ENCODE peak calls at places on chromosomes 7 and 10, in eight cellular contexts. One of them, this sample, is unnamed. For H3K36me3, the result is how much of the 10 kb centered on the place peaks cover.

GRCh38 chr7:101066141-101066857 is 19.0 kb upstream of the TRIM56 start:
- DNase-seq in left ventricle myocardium inferior: peak
- DNase-seq in SJSA1: no peak
- DNase-seq in PC-9: no peak
- DNase-seq in endodermal cell: peak
- DNase-seq in heart left ventricle: no peak
- DNase-seq in body of pancreas: peak
- DNase-seq in transverse colon: no peak
- DNase-seq in this sample: no peak

GRCh38 chr7:158957507-158957900 is 101.1 kb downstream of the DYNC2I1 start:
- DNase-seq in left ventricle myocardium inferior: no peak
- DNase-seq in SJSA1: no peak
- DNase-seq in PC-9: no peak
- DNase-seq in endodermal cell: no peak
- DNase-seq in heart left ventricle: no peak
- DNase-seq in body of pancreas: no peak
- DNase-seq in transverse colon: no peak
- DNase-seq in this sample: no peak

GRCh38 chr7:85186521-85187241 is at the start of gene SEMA3D:
- DNase-seq in left ventricle myocardium inferior: peak
- DNase-seq in SJSA1: peak
- DNase-seq in PC-9: peak
- DNase-seq in endodermal cell: peak
- DNase-seq in heart left ventricle: peak
- DNase-seq in body of pancreas: peak
- DNase-seq in transverse colon: peak
- DNase-seq in this sample: peak

GRCh38 chr7:135466442-135467206 is 43.3 kb downstream of the CNOT4 start:
- DNase-seq in left ventricle myocardium inferior: no peak
- DNase-seq in SJSA1: no peak
- DNase-seq in PC-9: no peak
- DNase-seq in endodermal cell: no peak
- DNase-seq in heart left ventricle: no peak
- DNase-seq in body of pancreas: no peak
- DNase-seq in transverse colon: no peak
- DNase-seq in this sample: no peak

GRCh38 chr7:66114743-66115727 is at the start of gene CRCP:
- DNase-seq in left ventricle myocardium inferior: peak
- DNase-seq in SJSA1: peak
- DNase-seq in PC-9: peak
- DNase-seq in endodermal cell: peak
- DNase-seq in heart left ventricle: peak
- DNase-seq in body of pancreas: peak
- DNase-seq in transverse colon: peak
- DNase-seq in this sample: peak

GRCh38 chr7:67380326-67380725 is 383.7 kb downstream of the TYW1 start:
- DNase-seq in left ventricle myocardium inferior: no peak
- DNase-seq in SJSA1: no peak
- DNase-seq in PC-9: no peak
- DNase-seq in endodermal cell: no peak
- DNase-seq in heart left ventricle: no peak
- DNase-seq in body of pancreas: no peak
- DNase-seq in transverse colon: no peak
- DNase-seq in this sample: no peak

GRCh38 chr7:129482781-129483180 is 19.6 kb upstream of the SMKR1 start:
- DNase-seq in left ventricle myocardium inferior: no peak
- DNase-seq in SJSA1: no peak
- DNase-seq in PC-9: no peak
- DNase-seq in endodermal cell: no peak
- DNase-seq in heart left ventricle: no peak
- DNase-seq in body of pancreas: no peak
- DNase-seq in transverse colon: no peak
- DNase-seq in this sample: no peak

GRCh38 chr10:88372051-88372450 is 211.1 kb downstream of the RNLS start:
- DNase-seq in left ventricle myocardium inferior: no peak
- DNase-seq in SJSA1: no peak
- DNase-seq in PC-9: no peak
- DNase-seq in endodermal cell: peak
- DNase-seq in heart left ventricle: no peak
- DNase-seq in body of pancreas: no peak
- DNase-seq in transverse colon: no peak
- DNase-seq in this sample: no peak

GRCh38 chr10:59949608-59950007 is 43.3 kb upstream of the CCDC6 start:
- DNase-seq in left ventricle myocardium inferior: no peak
- DNase-seq in SJSA1: no peak
- DNase-seq in PC-9: no peak
- DNase-seq in endodermal cell: no peak
- DNase-seq in heart left ventricle: no peak
- DNase-seq in body of pancreas: no peak
- DNase-seq in transverse colon: no peak
- DNase-seq in this sample: no peak

GRCh38 chr7:101167645-101168411 is 2.5 kb upstream of the VGF start:
- DNase-seq in left ventricle myocardium inferior: no peak
- DNase-seq in SJSA1: no peak
- DNase-seq in PC-9: no peak
- DNase-seq in endodermal cell: peak
- DNase-seq in heart left ventricle: no peak
- DNase-seq in body of pancreas: no peak
- DNase-seq in transverse colon: no peak
- DNase-seq in this sample: no peak

GRCh38 chr10:86123745-86124144 is 242.8 kb downstream of the GRID1 start:
- DNase-seq in left ventricle myocardium inferior: no peak
- DNase-seq in SJSA1: no peak
- DNase-seq in PC-9: no peak
- DNase-seq in endodermal cell: no peak
- DNase-seq in heart left ventricle: no peak
- DNase-seq in body of pancreas: no peak
- DNase-seq in transverse colon: no peak
- DNase-seq in this sample: no peak

GRCh38 chr7:72106405-72106804 is 305.7 kb downstream of the CALN1 start:
- DNase-seq in left ventricle myocardium inferior: no peak
- DNase-seq in SJSA1: no peak
- DNase-seq in PC-9: no peak
- DNase-seq in endodermal cell: no peak
- DNase-seq in heart left ventricle: no peak
- DNase-seq in body of pancreas: no peak
- DNase-seq in transverse colon: no peak
- DNase-seq in this sample: no peak

GRCh38 chr10:42998481-42999384 is 78.1 kb upstream of the RET start:
- DNase-seq in left ventricle myocardium inferior: no peak
- DNase-seq in SJSA1: no peak
- DNase-seq in PC-9: no peak
- DNase-seq in endodermal cell: peak
- DNase-seq in heart left ventricle: no peak
- DNase-seq in body of pancreas: no peak
- DNase-seq in transverse colon: no peak
- DNase-seq in this sample: peak

GRCh38 chr7:83921798-83922607 is 272.6 kb downstream of the SEMA3A start:
- DNase-seq in left ventricle myocardium inferior: no peak
- DNase-seq in SJSA1: no peak
- DNase-seq in PC-9: no peak
- DNase-seq in endodermal cell: no peak
- DNase-seq in heart left ventricle: no peak
- DNase-seq in body of pancreas: no peak
- DNase-seq in transverse colon: no peak
- DNase-seq in this sample: no peak

DNA sequence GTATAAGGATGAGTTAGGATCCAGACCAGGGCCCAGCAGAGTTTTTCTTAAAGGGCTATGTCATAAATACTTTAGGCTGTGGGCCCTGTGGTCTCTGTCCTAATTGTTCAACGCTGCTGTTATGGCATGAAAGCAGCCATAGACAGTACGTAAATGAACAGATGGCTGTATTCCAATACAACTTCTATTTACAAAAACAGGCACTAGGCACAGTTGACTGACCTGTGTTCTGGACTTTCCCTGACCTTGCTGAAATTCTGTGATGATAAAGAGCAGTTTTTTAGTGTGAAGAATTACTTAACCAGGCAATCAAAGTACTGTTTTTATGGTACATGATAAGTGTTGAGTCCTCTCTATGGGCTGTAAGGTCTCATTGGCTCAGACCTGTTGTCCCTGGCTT is 17.1 kb downstream of the PDCD11 start:
- DNase-seq in left ventricle myocardium inferior: no peak
- DNase-seq in SJSA1: no peak
- DNase-seq in PC-9: no peak
- DNase-seq in endodermal cell: no peak
- DNase-seq in heart left ventricle: no peak
- DNase-seq in body of pancreas: no peak
- DNase-seq in transverse colon: no peak
- DNase-seq in this sample: no peak
- H3K36me3 ChIP-seq in left ventricle myocardium inferior: half or more
- H3K36me3 ChIP-seq in SJSA1: half or more
- H3K36me3 ChIP-seq in PC-9: under half
- H3K36me3 ChIP-seq in endodermal cell: half or more
- H3K36me3 ChIP-seq in heart left ventricle: half or more
- H3K36me3 ChIP-seq in body of pancreas: half or more
- H3K36me3 ChIP-seq in transverse colon: under half
- H3K36me3 ChIP-seq in this sample: under half

GRCh38 chr10:28548781-28549498 is 16.0 kb downstream of the WAC start:
- DNase-seq in left ventricle myocardium inferior: no peak
- DNase-seq in SJSA1: no peak
- DNase-seq in PC-9: no peak
- DNase-seq in endodermal cell: no peak
- DNase-seq in heart left ventricle: no peak
- DNase-seq in body of pancreas: no peak
- DNase-seq in transverse colon: no peak
- DNase-seq in this sample: no peak
- H3K36me3 ChIP-seq in left ventricle myocardium inferior: under half
- H3K36me3 ChIP-seq in SJSA1: half or more
- H3K36me3 ChIP-seq in PC-9: under half
- H3K36me3 ChIP-seq in endodermal cell: half or more
- H3K36me3 ChIP-seq in heart left ventricle: half or more
- H3K36me3 ChIP-seq in body of pancreas: under half
- H3K36me3 ChIP-seq in transverse colon: under half
- H3K36me3 ChIP-seq in this sample: half or more

GRCh38 chr7:99112097-99112496 is 31.8 kb downstream of the SMURF1 start:
- DNase-seq in left ventricle myocardium inferior: no peak
- DNase-seq in SJSA1: peak
- DNase-seq in PC-9: peak
- DNase-seq in endodermal cell: no peak
- DNase-seq in heart left ventricle: no peak
- DNase-seq in body of pancreas: no peak
- DNase-seq in transverse colon: no peak
- DNase-seq in this sample: no peak

GRCh38 chr7:99111591-99111990 is 32.3 kb downstream of the SMURF1 start:
- DNase-seq in left ventricle myocardium inferior: no peak
- DNase-seq in SJSA1: no peak
- DNase-seq in PC-9: peak
- DNase-seq in endodermal cell: no peak
- DNase-seq in heart left ventricle: no peak
- DNase-seq in body of pancreas: no peak
- DNase-seq in transverse colon: no peak
- DNase-seq in this sample: no peak

GRCh38 chr7:99108615-99109014 is 35.3 kb downstream of the SMURF1 start:
- DNase-seq in left ventricle myocardium inferior: no peak
- DNase-seq in SJSA1: no peak
- DNase-seq in PC-9: no peak
- DNase-seq in endodermal cell: no peak
- DNase-seq in heart left ventricle: no peak
- DNase-seq in body of pancreas: no peak
- DNase-seq in transverse colon: no peak
- DNase-seq in this sample: no peak

GRCh38 chr7:99106869-99107268 is 37.0 kb downstream of the SMURF1 start:
- DNase-seq in left ventricle myocardium inferior: no peak
- DNase-seq in SJSA1: no peak
- DNase-seq in PC-9: no peak
- DNase-seq in endodermal cell: no peak
- DNase-seq in heart left ventricle: no peak
- DNase-seq in body of pancreas: peak
- DNase-seq in transverse colon: no peak
- DNase-seq in this sample: no peak

GRCh38 chr7:99109108-99110051 is 34.5 kb downstream of the SMURF1 start:
- DNase-seq in left ventricle myocardium inferior: peak
- DNase-seq in SJSA1: peak
- DNase-seq in PC-9: peak
- DNase-seq in endodermal cell: no peak
- DNase-seq in heart left ventricle: no peak
- DNase-seq in body of pancreas: no peak
- DNase-seq in transverse colon: no peak
- DNase-seq in this sample: peak
- H3K36me3 ChIP-seq in left ventricle myocardium inferior: under half
- H3K36me3 ChIP-seq in SJSA1: under half
- H3K36me3 ChIP-seq in PC-9: under half
- H3K36me3 ChIP-seq in endodermal cell: under half
- H3K36me3 ChIP-seq in heart left ventricle: under half
- H3K36me3 ChIP-seq in body of pancreas: under half
- H3K36me3 ChIP-seq in transverse colon: under half
- H3K36me3 ChIP-seq in this sample: under half

GRCh38 chr7:6149996-6150395 is 118.8 kb downstream of the ANKRD61 start:
- DNase-seq in left ventricle myocardium inferior: no peak
- DNase-seq in SJSA1: no peak
- DNase-seq in PC-9: no peak
- DNase-seq in endodermal cell: no peak
- DNase-seq in heart left ventricle: no peak
- DNase-seq in body of pancreas: no peak
- DNase-seq in transverse colon: no peak
- DNase-seq in this sample: no peak

GRCh38 chr7:6154542-6155404 is 117.7 kb downstream of the CYTH3 start:
- DNase-seq in left ventricle myocardium inferior: no peak
- DNase-seq in SJSA1: no peak
- DNase-seq in PC-9: no peak
- DNase-seq in endodermal cell: no peak
- DNase-seq in heart left ventricle: no peak
- DNase-seq in body of pancreas: no peak
- DNase-seq in transverse colon: no peak
- DNase-seq in this sample: no peak

GRCh38 chr7:6148724-6149360 is 117.7 kb downstream of the ANKRD61 start:
- DNase-seq in left ventricle myocardium inferior: no peak
- DNase-seq in SJSA1: no peak
- DNase-seq in PC-9: no peak
- DNase-seq in endodermal cell: no peak
- DNase-seq in heart left ventricle: no peak
- DNase-seq in body of pancreas: no peak
- DNase-seq in transverse colon: peak
- DNase-seq in this sample: no peak

GRCh38 chr7:6153646-6154541 is 118.5 kb downstream of the CYTH3 start:
- DNase-seq in left ventricle myocardium inferior: no peak
- DNase-seq in SJSA1: no peak
- DNase-seq in PC-9: no peak
- DNase-seq in endodermal cell: no peak
- DNase-seq in heart left ventricle: no peak
- DNase-seq in body of pancreas: no peak
- DNase-seq in transverse colon: no peak
- DNase-seq in this sample: no peak

DNA sequence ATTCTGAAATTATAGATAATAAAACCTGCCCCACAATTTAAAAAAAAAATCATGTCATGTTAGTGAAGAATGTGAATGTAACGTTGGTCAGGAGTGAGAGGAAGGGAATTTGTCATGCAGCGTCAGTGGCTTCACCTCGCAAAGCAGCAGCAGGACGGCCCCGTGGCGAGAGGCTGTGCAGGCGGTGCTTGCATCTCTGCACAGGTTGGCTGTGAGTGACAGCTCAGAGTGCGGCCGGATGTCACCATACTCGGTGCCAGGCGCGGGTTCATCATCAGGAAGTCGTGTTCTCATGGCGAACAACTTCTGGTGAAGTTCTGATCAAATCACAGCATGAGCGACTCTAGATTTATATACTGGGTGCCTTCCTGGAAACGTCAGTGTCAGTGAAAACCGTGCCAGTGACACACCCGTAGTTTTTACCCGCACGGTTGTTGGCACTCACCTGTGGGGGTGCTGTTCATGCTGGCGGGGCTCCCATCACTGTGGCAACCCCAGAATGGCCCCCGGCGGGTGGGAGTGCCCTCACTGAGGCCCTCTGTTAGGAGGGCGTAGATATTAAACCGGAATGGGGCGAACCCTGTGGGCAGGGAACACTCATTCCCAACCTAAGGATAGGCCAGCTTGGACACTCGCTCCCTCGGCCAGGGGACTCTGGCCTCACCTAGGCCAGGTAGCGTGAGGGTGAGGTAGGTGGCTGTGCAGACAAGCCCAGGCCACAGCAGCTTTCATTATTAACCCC is 120.3 kb downstream of the CYTH3 start:
- DNase-seq in left ventricle myocardium inferior: no peak
- DNase-seq in SJSA1: no peak
- DNase-seq in PC-9: no peak
- DNase-seq in endodermal cell: no peak
- DNase-seq in heart left ventricle: no peak
- DNase-seq in body of pancreas: no peak
- DNase-seq in transverse colon: no peak
- DNase-seq in this sample: no peak
- H3K36me3 ChIP-seq in left ventricle myocardium inferior: half or more
- H3K36me3 ChIP-seq in SJSA1: half or more
- H3K36me3 ChIP-seq in PC-9: under half
- H3K36me3 ChIP-seq in endodermal cell: half or more
- H3K36me3 ChIP-seq in heart left ventricle: half or more
- H3K36me3 ChIP-seq in body of pancreas: half or more
- H3K36me3 ChIP-seq in transverse colon: under half
- H3K36me3 ChIP-seq in this sample: half or more